ENCODE peak calls at places on chromosomes 7 and 10, in eight cellular contexts. One of them, this sample, is unnamed.

GRCh38 chr10:91164520-91165065 is 55.9 kb upstream of the PCGF5 start:
- DNase-seq in cardiac muscle cell: no peak
- DNase-seq in fibroblast of pulmonary artery: no peak
- DNase-seq in mucosa of gallbladder: no peak
- DNase-seq in CD4-positive, CD25-positive, alpha-beta regulatory T cell: no peak
- DNase-seq in GM10248: no peak
- DNase-seq in KG1: no peak
- DNase-seq in nephron progenitor cell: no peak
- DNase-seq in this sample: no peak

GRCh38 chr10:110651044-110651958 is 7.2 kb downstream of the RBM20 start:
- DNase-seq in cardiac muscle cell: no peak
- DNase-seq in fibroblast of pulmonary artery: peak
- DNase-seq in mucosa of gallbladder: no peak
- DNase-seq in CD4-positive, CD25-positive, alpha-beta regulatory T cell: no peak
- DNase-seq in GM10248: peak
- DNase-seq in KG1: no peak
- DNase-seq in nephron progenitor cell: peak
- DNase-seq in this sample: no peak

GRCh38 chr10:79347894-79348639 is 798 bp downstream of the PPIF start:
- DNase-seq in cardiac muscle cell: peak
- DNase-seq in fibroblast of pulmonary artery: peak
- DNase-seq in mucosa of gallbladder: peak
- DNase-seq in CD4-positive, CD25-positive, alpha-beta regulatory T cell: peak
- DNase-seq in GM10248: peak
- DNase-seq in KG1: no peak
- DNase-seq in nephron progenitor cell: peak
- DNase-seq in this sample: peak

GRCh38 chr10:85594239-85594638 is 772.4 kb downstream of the GRID1 start:
- DNase-seq in cardiac muscle cell: peak
- DNase-seq in fibroblast of pulmonary artery: no peak
- DNase-seq in mucosa of gallbladder: no peak
- DNase-seq in CD4-positive, CD25-positive, alpha-beta regulatory T cell: peak
- DNase-seq in GM10248: no peak
- DNase-seq in KG1: no peak
- DNase-seq in nephron progenitor cell: no peak
- DNase-seq in this sample: no peak

GRCh38 chr10:109259293-109259692 is 664.0 kb downstream of the XPNPEP1 start:
- DNase-seq in cardiac muscle cell: no peak
- DNase-seq in fibroblast of pulmonary artery: peak
- DNase-seq in mucosa of gallbladder: no peak
- DNase-seq in CD4-positive, CD25-positive, alpha-beta regulatory T cell: no peak
- DNase-seq in GM10248: no peak
- DNase-seq in KG1: no peak
- DNase-seq in nephron progenitor cell: no peak
- DNase-seq in this sample: no peak

GRCh38 chr10:98331888-98332287 is 63.9 kb upstream of the LOXL4 start:
- DNase-seq in cardiac muscle cell: no peak
- DNase-seq in fibroblast of pulmonary artery: no peak
- DNase-seq in mucosa of gallbladder: no peak
- DNase-seq in CD4-positive, CD25-positive, alpha-beta regulatory T cell: no peak
- DNase-seq in GM10248: no peak
- DNase-seq in KG1: peak
- DNase-seq in nephron progenitor cell: no peak
- DNase-seq in this sample: no peak

GRCh38 chr10:123568751-123569150 is 97.4 kb upstream of the GPR26 start:
- DNase-seq in cardiac muscle cell: no peak
- DNase-seq in fibroblast of pulmonary artery: no peak
- DNase-seq in mucosa of gallbladder: no peak
- DNase-seq in CD4-positive, CD25-positive, alpha-beta regulatory T cell: no peak
- DNase-seq in GM10248: no peak
- DNase-seq in KG1: no peak
- DNase-seq in nephron progenitor cell: no peak
- DNase-seq in this sample: no peak

GRCh38 chr7:9507281-9507680 is 1073.9 kb downstream of the NXPH1 start:
- DNase-seq in cardiac muscle cell: peak
- DNase-seq in fibroblast of pulmonary artery: peak
- DNase-seq in mucosa of gallbladder: no peak
- DNase-seq in CD4-positive, CD25-positive, alpha-beta regulatory T cell: no peak
- DNase-seq in GM10248: no peak
- DNase-seq in KG1: no peak
- DNase-seq in nephron progenitor cell: no peak
- DNase-seq in this sample: no peak

GRCh38 chr7:27433581-27433980 is 191.0 kb downstream of the EVX1 start:
- DNase-seq in cardiac muscle cell: no peak
- DNase-seq in fibroblast of pulmonary artery: no peak
- DNase-seq in mucosa of gallbladder: no peak
- DNase-seq in CD4-positive, CD25-positive, alpha-beta regulatory T cell: no peak
- DNase-seq in GM10248: no peak
- DNase-seq in KG1: no peak
- DNase-seq in nephron progenitor cell: no peak
- DNase-seq in this sample: no peak

GRCh38 chr7:105352018-105352612 is 36.6 kb downstream of the SRPK2 start:
- DNase-seq in cardiac muscle cell: no peak
- DNase-seq in fibroblast of pulmonary artery: peak
- DNase-seq in mucosa of gallbladder: peak
- DNase-seq in CD4-positive, CD25-positive, alpha-beta regulatory T cell: peak
- DNase-seq in GM10248: peak
- DNase-seq in KG1: peak
- DNase-seq in nephron progenitor cell: no peak
- DNase-seq in this sample: peak

GRCh38 chr10:58152698-58153263 is 114.9 kb downstream of the IPMK start:
- DNase-seq in cardiac muscle cell: peak
- DNase-seq in fibroblast of pulmonary artery: peak
- DNase-seq in mucosa of gallbladder: peak
- DNase-seq in CD4-positive, CD25-positive, alpha-beta regulatory T cell: no peak
- DNase-seq in GM10248: peak
- DNase-seq in KG1: peak
- DNase-seq in nephron progenitor cell: peak
- DNase-seq in this sample: peak

GRCh38 chr7:115952832-115953231 is 77.7 kb downstream of the TFEC start:
- DNase-seq in cardiac muscle cell: no peak
- DNase-seq in fibroblast of pulmonary artery: no peak
- DNase-seq in mucosa of gallbladder: no peak
- DNase-seq in CD4-positive, CD25-positive, alpha-beta regulatory T cell: no peak
- DNase-seq in GM10248: no peak
- DNase-seq in KG1: no peak
- DNase-seq in nephron progenitor cell: peak
- DNase-seq in this sample: no peak

GRCh38 chr10:99976886-99977391 is 32.8 kb downstream of the DNMBP start:
- DNase-seq in cardiac muscle cell: no peak
- DNase-seq in fibroblast of pulmonary artery: peak
- DNase-seq in mucosa of gallbladder: no peak
- DNase-seq in CD4-positive, CD25-positive, alpha-beta regulatory T cell: no peak
- DNase-seq in GM10248: no peak
- DNase-seq in KG1: no peak
- DNase-seq in nephron progenitor cell: no peak
- DNase-seq in this sample: no peak

GRCh38 chr10:115844592-115844991 is 428.4 kb downstream of the GFRA1 start:
- DNase-seq in cardiac muscle cell: peak
- DNase-seq in fibroblast of pulmonary artery: peak
- DNase-seq in mucosa of gallbladder: no peak
- DNase-seq in CD4-positive, CD25-positive, alpha-beta regulatory T cell: no peak
- DNase-seq in GM10248: no peak
- DNase-seq in KG1: no peak
- DNase-seq in nephron progenitor cell: no peak
- DNase-seq in this sample: no peak

GRCh38 chr7:24963218-24963617 is 16.8 kb downstream of the OSBPL3 start:
- DNase-seq in cardiac muscle cell: no peak
- DNase-seq in fibroblast of pulmonary artery: peak
- DNase-seq in mucosa of gallbladder: peak
- DNase-seq in CD4-positive, CD25-positive, alpha-beta regulatory T cell: no peak
- DNase-seq in GM10248: no peak
- DNase-seq in KG1: peak
- DNase-seq in nephron progenitor cell: no peak
- DNase-seq in this sample: peak

GRCh38 chr7:46492460-46492859 is 571.4 kb upstream of the IGFBP3 start:
- DNase-seq in cardiac muscle cell: no peak
- DNase-seq in fibroblast of pulmonary artery: no peak
- DNase-seq in mucosa of gallbladder: peak
- DNase-seq in CD4-positive, CD25-positive, alpha-beta regulatory T cell: no peak
- DNase-seq in GM10248: no peak
- DNase-seq in KG1: no peak
- DNase-seq in nephron progenitor cell: no peak
- DNase-seq in this sample: no peak

GRCh38 chr10:123221418-123221817 is 67.2 kb downstream of the BUB3 start:
- DNase-seq in cardiac muscle cell: no peak
- DNase-seq in fibroblast of pulmonary artery: no peak
- DNase-seq in mucosa of gallbladder: no peak
- DNase-seq in CD4-positive, CD25-positive, alpha-beta regulatory T cell: no peak
- DNase-seq in GM10248: no peak
- DNase-seq in KG1: no peak
- DNase-seq in nephron progenitor cell: no peak
- DNase-seq in this sample: no peak